ENCODE peak calls at places on chromosomes 1 and 21, in ten cellular contexts. One of them, this sample, is unnamed. For H3K4me1, the result is how much of the 10 kb centered on the place peaks cover.

GRCh38 chr1:22404486-22404885 is 47.2 kb upstream of the ZBTB40 start:
- DNase-seq in A549: no peak
- DNase-seq in neural progenitor cell: no peak
- DNase-seq in IMR-90: no peak
- DNase-seq in H9: no peak
- DNase-seq in SK-N-SH: no peak
- DNase-seq in GM23338: no peak
- DNase-seq in endothelial cell of umbilical vein: no peak
- DNase-seq in GM23248: no peak
- DNase-seq in OCI-LY7: no peak
- DNase-seq in this sample: no peak

GRCh38 chr1:233940908-233941307 is 36.4 kb downstream of the SLC35F3 start:
- DNase-seq in OCI-LY7: no peak
- DNase-seq in SK-N-SH: no peak
- DNase-seq in A549: no peak
- DNase-seq in GM23248: no peak
- DNase-seq in GM23338: no peak
- DNase-seq in endothelial cell of umbilical vein: no peak
- DNase-seq in neural progenitor cell: no peak
- DNase-seq in IMR-90: no peak
- DNase-seq in H9: no peak
- DNase-seq in this sample: no peak

GRCh38 chr1:246836169-246836568 is 95.6 kb downstream of the AHCTF1 start:
- DNase-seq in neural progenitor cell: no peak
- DNase-seq in H9: no peak
- DNase-seq in endothelial cell of umbilical vein: no peak
- DNase-seq in SK-N-SH: peak
- DNase-seq in GM23338: no peak
- DNase-seq in OCI-LY7: no peak
- DNase-seq in IMR-90: peak
- DNase-seq in A549: no peak
- DNase-seq in GM23248: peak
- DNase-seq in this sample: peak

GRCh38 chr1:150165622-150166612 is 16.2 kb downstream of the PLEKHO1 start:
- DNase-seq in OCI-LY7: peak
- DNase-seq in GM23338: peak
- DNase-seq in IMR-90: peak
- DNase-seq in GM23248: peak
- DNase-seq in endothelial cell of umbilical vein: peak
- DNase-seq in A549: peak
- DNase-seq in H9: peak
- DNase-seq in neural progenitor cell: peak
- DNase-seq in SK-N-SH: peak
- DNase-seq in this sample: no peak

GRCh38 chr1:207327994-207328393 is 6.5 kb downstream of the CD55 start:
- DNase-seq in IMR-90: peak
- DNase-seq in A549: no peak
- DNase-seq in GM23248: peak
- DNase-seq in H9: no peak
- DNase-seq in SK-N-SH: no peak
- DNase-seq in neural progenitor cell: no peak
- DNase-seq in OCI-LY7: no peak
- DNase-seq in GM23338: no peak
- DNase-seq in endothelial cell of umbilical vein: peak
- DNase-seq in this sample: peak

GRCh38 chr1:67731322-67731721 is 46.3 kb downstream of the GADD45A start:
- DNase-seq in H9: no peak
- DNase-seq in GM23338: no peak
- DNase-seq in GM23248: no peak
- DNase-seq in OCI-LY7: no peak
- DNase-seq in neural progenitor cell: no peak
- DNase-seq in A549: no peak
- DNase-seq in IMR-90: no peak
- DNase-seq in SK-N-SH: no peak
- DNase-seq in endothelial cell of umbilical vein: no peak
- DNase-seq in this sample: no peak

GRCh38 chr1:29050141-29050540 is 73.6 kb downstream of the TMEM200B start:
- DNase-seq in A549: no peak
- DNase-seq in SK-N-SH: no peak
- DNase-seq in neural progenitor cell: no peak
- DNase-seq in GM23338: no peak
- DNase-seq in GM23248: no peak
- DNase-seq in endothelial cell of umbilical vein: peak
- DNase-seq in IMR-90: no peak
- DNase-seq in H9: no peak
- DNase-seq in OCI-LY7: no peak
- DNase-seq in this sample: peak

GRCh38 chr21:33433425-33434114 is 30.4 kb downstream of the IFNGR2 start:
- DNase-seq in neural progenitor cell: no peak
- DNase-seq in OCI-LY7: no peak
- DNase-seq in H9: no peak
- DNase-seq in A549: no peak
- DNase-seq in endothelial cell of umbilical vein: no peak
- DNase-seq in GM23338: no peak
- DNase-seq in IMR-90: no peak
- DNase-seq in SK-N-SH: no peak
- DNase-seq in GM23248: no peak
- DNase-seq in this sample: no peak

GRCh38 chr1:64955093-64956066 is 11.0 kb downstream of the JAK1 start:
- DNase-seq in OCI-LY7: peak
- DNase-seq in endothelial cell of umbilical vein: no peak
- DNase-seq in IMR-90: no peak
- DNase-seq in GM23248: no peak
- DNase-seq in GM23338: peak
- DNase-seq in SK-N-SH: no peak
- DNase-seq in H9: peak
- DNase-seq in A549: no peak
- DNase-seq in neural progenitor cell: no peak
- DNase-seq in this sample: no peak

GRCh38 chr1:182263706-182264105 is 127.9 kb downstream of the GLUL start:
- DNase-seq in H9: no peak
- DNase-seq in neural progenitor cell: no peak
- DNase-seq in A549: no peak
- DNase-seq in GM23248: no peak
- DNase-seq in OCI-LY7: no peak
- DNase-seq in GM23338: no peak
- DNase-seq in IMR-90: no peak
- DNase-seq in SK-N-SH: no peak
- DNase-seq in endothelial cell of umbilical vein: no peak
- DNase-seq in this sample: no peak
- H3K4me2 ChIP-seq in H9: no peak
- H3K4me2 ChIP-seq in neural progenitor cell: no peak
- H3K4me2 ChIP-seq in A549: no peak
- H3K4me2 ChIP-seq in GM23248: no peak
- H3K4me2 ChIP-seq in OCI-LY7: no peak
- H3K4me2 ChIP-seq in GM23338: no peak
- H3K4me2 ChIP-seq in IMR-90: no peak
- H3K4me2 ChIP-seq in SK-N-SH: no peak
- H3K4me2 ChIP-seq in endothelial cell of umbilical vein: no peak
- H3K4me2 ChIP-seq in this sample: no peak

DNA sequence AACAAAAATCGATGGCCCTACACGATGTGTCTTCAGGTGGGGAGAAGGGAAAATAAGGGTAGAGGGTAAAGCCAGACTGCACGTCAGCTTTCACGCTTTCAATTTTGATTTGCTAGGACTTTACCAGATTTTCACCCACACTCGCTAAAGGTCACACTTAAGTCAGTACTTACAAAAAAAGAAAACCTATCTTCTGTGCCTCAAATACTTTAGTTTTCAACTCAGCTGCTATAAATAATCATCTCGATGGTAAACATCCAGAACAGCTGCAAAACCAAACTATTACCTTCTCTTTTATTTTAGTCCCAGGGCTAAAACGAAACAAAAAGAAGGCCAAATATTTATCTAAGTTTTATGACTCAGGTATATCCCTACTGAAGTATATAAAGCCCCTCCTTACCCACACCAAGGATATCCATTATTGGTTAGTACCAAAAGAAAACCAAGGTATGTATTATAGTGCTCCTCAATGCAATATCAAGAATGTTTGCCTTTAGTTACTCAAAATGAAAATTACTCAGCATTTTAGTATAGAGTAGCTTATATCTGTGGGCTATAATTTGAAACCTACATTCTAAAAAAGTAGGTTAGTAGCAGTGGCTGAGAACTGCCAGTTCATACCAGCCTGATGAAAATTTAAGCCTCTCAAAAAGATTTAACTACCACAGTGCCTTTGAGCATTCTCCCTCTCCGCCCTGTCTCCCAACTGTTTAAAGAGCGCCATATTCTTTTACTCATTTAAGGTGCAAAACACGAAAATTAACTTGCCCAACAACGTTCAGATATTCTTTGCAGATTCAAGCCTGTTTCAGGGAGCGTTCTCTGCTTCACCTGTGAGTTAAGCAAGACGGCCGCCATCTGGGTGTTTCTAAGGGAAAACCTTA is 1.5 kb downstream of the CSDE1 start:
- DNase-seq in SK-N-SH: no peak
- DNase-seq in OCI-LY7: peak
- DNase-seq in neural progenitor cell: no peak
- DNase-seq in GM23338: no peak
- DNase-seq in endothelial cell of umbilical vein: no peak
- DNase-seq in IMR-90: peak
- DNase-seq in GM23248: peak
- DNase-seq in H9: no peak
- DNase-seq in A549: no peak
- DNase-seq in this sample: peak
- H3K4me1 ChIP-seq in SK-N-SH: under half
- H3K4me1 ChIP-seq in OCI-LY7: under half
- H3K4me1 ChIP-seq in neural progenitor cell: under half
- H3K4me1 ChIP-seq in GM23338: under half
- H3K4me1 ChIP-seq in endothelial cell of umbilical vein: under half
- H3K4me1 ChIP-seq in IMR-90: under half
- H3K4me1 ChIP-seq in GM23248: under half
- H3K4me1 ChIP-seq in H9: under half
- H3K4me1 ChIP-seq in A549: under half
- H3K4me1 ChIP-seq in this sample: under half

DNA sequence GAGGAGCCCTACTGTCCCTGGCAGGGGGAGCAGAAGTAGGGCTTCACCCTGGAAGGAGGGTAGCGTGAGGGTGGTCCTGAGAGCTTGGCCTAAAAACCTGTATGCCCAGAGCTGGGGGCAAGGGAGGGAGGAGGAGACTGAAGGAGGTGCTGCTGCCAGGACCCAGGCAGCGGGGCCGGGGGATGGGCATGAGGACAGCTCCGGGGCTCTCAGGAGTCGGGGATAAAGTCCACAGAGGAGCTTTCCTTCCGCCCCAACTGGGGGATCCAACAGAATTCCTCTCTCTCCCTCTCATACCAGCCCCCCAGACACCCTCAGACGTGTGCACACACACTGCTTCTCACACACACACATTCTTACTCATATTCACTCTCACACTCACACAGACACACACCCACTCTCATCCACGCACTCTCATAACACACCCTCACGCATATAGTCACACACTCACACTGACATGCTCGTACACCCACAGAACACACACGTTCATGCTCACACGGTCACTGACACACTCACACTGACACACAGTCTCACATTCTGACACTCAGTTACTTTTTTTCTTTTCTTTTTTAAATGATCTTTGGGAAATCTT is 39.1 kb downstream of the SYF2 start:
- DNase-seq in neural progenitor cell: no peak
- DNase-seq in IMR-90: no peak
- DNase-seq in H9: no peak
- DNase-seq in endothelial cell of umbilical vein: no peak
- DNase-seq in A549: no peak
- DNase-seq in OCI-LY7: no peak
- DNase-seq in GM23338: peak
- DNase-seq in GM23248: no peak
- DNase-seq in SK-N-SH: no peak
- DNase-seq in this sample: no peak
- H3K4me2 ChIP-seq in neural progenitor cell: no peak
- H3K4me2 ChIP-seq in IMR-90: no peak
- H3K4me2 ChIP-seq in H9: no peak
- H3K4me2 ChIP-seq in endothelial cell of umbilical vein: no peak
- H3K4me2 ChIP-seq in A549: no peak
- H3K4me2 ChIP-seq in OCI-LY7: no peak
- H3K4me2 ChIP-seq in GM23338: no peak
- H3K4me2 ChIP-seq in GM23248: no peak
- H3K4me2 ChIP-seq in SK-N-SH: no peak
- H3K4me2 ChIP-seq in this sample: no peak

DNA sequence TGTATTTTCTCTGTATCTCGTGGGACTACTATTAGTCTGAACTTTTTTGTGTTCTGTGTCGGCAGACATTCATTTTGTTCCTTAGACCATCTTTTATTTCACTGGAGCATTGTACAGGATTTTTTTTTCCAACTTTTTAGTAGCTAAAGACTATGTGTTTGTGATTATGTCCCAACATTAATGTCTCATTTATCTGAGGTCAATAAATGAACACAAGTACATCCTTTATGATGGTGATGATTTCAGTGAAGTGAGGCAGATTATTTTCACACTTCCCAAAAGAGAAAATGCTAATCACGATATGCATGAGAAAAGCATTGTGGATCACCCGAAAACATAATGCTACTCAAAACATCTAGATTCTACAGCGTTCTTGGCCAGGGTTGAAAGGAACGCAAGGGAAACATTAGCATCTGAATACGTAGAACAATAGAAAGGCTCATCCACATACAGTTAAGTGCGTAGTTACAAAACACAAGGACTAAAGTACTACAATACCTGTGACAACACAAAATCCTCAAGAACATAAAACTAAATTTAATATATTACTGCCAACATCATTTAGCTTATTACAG is 981.7 kb upstream of the NCAM2 start:
- DNase-seq in endothelial cell of umbilical vein: no peak
- DNase-seq in GM23248: no peak
- DNase-seq in IMR-90: no peak
- DNase-seq in H9: no peak
- DNase-seq in neural progenitor cell: peak
- DNase-seq in A549: no peak
- DNase-seq in OCI-LY7: no peak
- DNase-seq in GM23338: peak
- DNase-seq in SK-N-SH: no peak
- DNase-seq in this sample: no peak
- H3K4me1 ChIP-seq in endothelial cell of umbilical vein: under half
- H3K4me1 ChIP-seq in GM23248: under half
- H3K4me1 ChIP-seq in IMR-90: under half
- H3K4me1 ChIP-seq in H9: under half
- H3K4me1 ChIP-seq in neural progenitor cell: under half
- H3K4me1 ChIP-seq in A549: under half
- H3K4me1 ChIP-seq in OCI-LY7: under half
- H3K4me1 ChIP-seq in GM23338: under half
- H3K4me1 ChIP-seq in SK-N-SH: under half
- H3K4me1 ChIP-seq in this sample: under half

GRCh38 chr1:36251794-36252481 is 27.7 kb downstream of the THRAP3 start:
- DNase-seq in OCI-LY7: no peak
- DNase-seq in GM23248: peak
- DNase-seq in neural progenitor cell: no peak
- DNase-seq in H9: no peak
- DNase-seq in endothelial cell of umbilical vein: no peak
- DNase-seq in GM23338: no peak
- DNase-seq in SK-N-SH: no peak
- DNase-seq in A549: no peak
- DNase-seq in IMR-90: peak
- DNase-seq in this sample: no peak
- H3K4me2 ChIP-seq in OCI-LY7: no peak
- H3K4me2 ChIP-seq in GM23248: peak
- H3K4me2 ChIP-seq in neural progenitor cell: no peak
- H3K4me2 ChIP-seq in H9: no peak
- H3K4me2 ChIP-seq in endothelial cell of umbilical vein: no peak
- H3K4me2 ChIP-seq in GM23338: no peak
- H3K4me2 ChIP-seq in SK-N-SH: no peak
- H3K4me2 ChIP-seq in A549: peak
- H3K4me2 ChIP-seq in IMR-90: no peak
- H3K4me2 ChIP-seq in this sample: no peak